ENCODE peak calls at places on chromosomes 2 and 18, in five cellular contexts. T is HCT116; I is NCI-H2081; C is activated CD4-positive, alpha-beta memory T cell treated with anti-CD3 and anti-CD28 coated beads, Interleukin-2, amount 10 ng/mL, durations not matched to agents 7 days and 5 days; Y is HTR-8/SVneo. M is an unnamed sample.

GRCh38 chr2:189287982-189288494 is 108.5 kb upstream of the COL5A2 start:
- DNase-seq in T (peak; percentile 34), I (no peak), C (no peak), Y (peak; percentile 61), M (peak; percentile 73)

GRCh38 chr18:4125246-4125938 is 329.7 kb downstream of the DLGAP1 start:
- DNase-seq in T (no peak), I (no peak), C (no peak), Y (no peak), M (no peak)

GRCh38 chr2:177322801-177323261 is 58.3 kb upstream of the NFE2L2 start:
- DNase-seq in T (no peak), I (no peak), C (no peak), Y (no peak), M (no peak)

GRCh38 chr18:12516049-12516677 is 108.4 kb downstream of the PRELID3A start:
- DNase-seq in T (no peak), I (no peak), C (no peak), Y (no peak), M (no peak)

GRCh38 chr2:56184500-56184996 is 758 bp downstream of the CCDC85A start:
- DNase-seq in T (no peak), I (peak; percentile 49), C (no peak), Y (peak; percentile 27), M (no peak)

GRCh38 chr18:51051105-51051712 is 21.2 kb downstream of the SMAD4 start:
- DNase-seq in T (peak; percentile 38), I (no peak), C (no peak), Y (no peak), M (peak; percentile 19)

GRCh38 chr18:75544051-75544481 is 116.6 kb upstream of the SMIM21 start:
- DNase-seq in T (peak; percentile 50), I (no peak), C (no peak), Y (no peak), M (no peak)

GRCh38 chr18:28559511-28559910 is 382.6 kb upstream of the CDH2 start:
- DNase-seq in T (no peak), I (no peak), C (no peak), Y (no peak), M (no peak)

GRCh38 chr2:146317959-146318358 is 1526.9 kb upstream of the ACVR2A start:
- DNase-seq in T (no peak), I (no peak), C (no peak), Y (no peak), M (no peak)

GRCh38 chr2:182672471-182673165 is 43.4 kb upstream of the DNAJC10 start:
- DNase-seq in T (peak; percentile 23), I (no peak), C (no peak), Y (peak; percentile 47), M (peak; percentile 58)

GRCh38 chr2:101638156-101638809 is 59.2 kb upstream of the MAP4K4 start:
- DNase-seq in T (no peak), I (no peak), C (no peak), Y (no peak), M (no peak)

GRCh38 chr18:11391636-11392035 is 217.8 kb upstream of the SLC35G4 start:
- DNase-seq in T (no peak), I (no peak), C (no peak), Y (no peak), M (peak; percentile 5)

GRCh38 chr18:28485210-28485801 is 308.4 kb upstream of the CDH2 start:
- DNase-seq in T (no peak), I (no peak), C (no peak), Y (no peak), M (no peak)

GRCh38 chr2:109063326-109063670 is 65.7 kb upstream of the SH3RF3 start:
- DNase-seq in T (no peak), I (peak; percentile 48), C (no peak), Y (no peak), M (no peak)

GRCh38 chr2:42492691-42493467 is 903 bp downstream of the KCNG3 start:
- DNase-seq in T (no peak), I (peak; percentile 64), C (peak; percentile 33), Y (no peak), M (no peak)

GRCh38 chr2:133271105-133271504 is 297.2 kb downstream of the NCKAP5 start:
- DNase-seq in T (no peak), I (no peak), C (no peak), Y (no peak), M (no peak)

GRCh38 chr2:178874529-178875240 is 67.5 kb upstream of the TTN start:
- DNase-seq in T (no peak), I (no peak), C (no peak), Y (no peak), M (no peak)

GRCh38 chr2:91477731-91478672 is 2786.5 kb downstream of the RPIA start:
- DNase-seq in T (no peak), I (no peak), C (no peak), Y (no peak), M (no peak)

GRCh38 chr2:98518106-98518505 is 73.4 kb downstream of the INPP4A start:
- DNase-seq in T (no peak), I (no peak), C (peak; percentile 60), Y (peak; percentile 27), M (no peak)

GRCh38 chr18:51447351-51447896 is 249.9 kb upstream of the MEX3C start:
- DNase-seq in T (no peak), I (no peak), C (no peak), Y (no peak), M (no peak)

M was measured in RCC 7860.